ENCODE peak calls at places on chromosomes 4 and X, in seven cellular contexts. One of them, this sample, is unnamed.

GRCh38 chr4:173381610-173382009 is 10.9 kb downstream of the SAP30 start:
- DNase-seq in A549: no peak
- DNase-seq in aorta: no peak
- DNase-seq in stimulated activated CD4-positive, alpha-beta T cell treated with anti-CD3 and anti-CD28 coated beads, TNF-alpha, amount 100 ng/mL, for 48 hours: no peak
- DNase-seq in nucleus accumbens: no peak
- DNase-seq in Kasumi-1: no peak
- DNase-seq in NCI-H510A treated with DMSO at 0.1 percent for 48 hours: no peak
- DNase-seq in this sample: no peak

GRCh38 chrX:32448945-32449344 is 762.4 kb downstream of the DMD start:
- DNase-seq in stimulated activated CD4-positive, alpha-beta T cell treated with anti-CD3 and anti-CD28 coated beads, TNF-alpha, amount 100 ng/mL, for 48 hours: no peak
- DNase-seq in Kasumi-1: no peak
- DNase-seq in aorta: no peak
- DNase-seq in NCI-H510A treated with DMSO at 0.1 percent for 48 hours: no peak
- DNase-seq in A549: no peak
- DNase-seq in nucleus accumbens: no peak
- DNase-seq in this sample: no peak

GRCh38 chr4:7610841-7611240 is 176.1 kb upstream of the PSAPL1 start:
- DNase-seq in NCI-H510A treated with DMSO at 0.1 percent for 48 hours: no peak
- DNase-seq in stimulated activated CD4-positive, alpha-beta T cell treated with anti-CD3 and anti-CD28 coated beads, TNF-alpha, amount 100 ng/mL, for 48 hours: no peak
- DNase-seq in nucleus accumbens: no peak
- DNase-seq in A549: no peak
- DNase-seq in Kasumi-1: no peak
- DNase-seq in aorta: no peak
- DNase-seq in this sample: no peak

GRCh38 chrX:42714981-42715688 is 62.8 kb downstream of the PPP1R2C start:
- DNase-seq in NCI-H510A treated with DMSO at 0.1 percent for 48 hours: peak; percentile 5
- DNase-seq in stimulated activated CD4-positive, alpha-beta T cell treated with anti-CD3 and anti-CD28 coated beads, TNF-alpha, amount 100 ng/mL, for 48 hours: no peak
- DNase-seq in Kasumi-1: no peak
- DNase-seq in aorta: peak; percentile 60
- DNase-seq in nucleus accumbens: peak; percentile 0
- DNase-seq in A549: peak; percentile 20
- DNase-seq in this sample: peak; percentile 88

GRCh38 chrX:40260123-40260751 is 162.5 kb upstream of the BCOR start:
- DNase-seq in A549: no peak
- DNase-seq in aorta: no peak
- DNase-seq in NCI-H510A treated with DMSO at 0.1 percent for 48 hours: peak; percentile 32
- DNase-seq in stimulated activated CD4-positive, alpha-beta T cell treated with anti-CD3 and anti-CD28 coated beads, TNF-alpha, amount 100 ng/mL, for 48 hours: no peak
- DNase-seq in Kasumi-1: no peak
- DNase-seq in nucleus accumbens: no peak
- DNase-seq in this sample: no peak

GRCh38 chrX:24925430-24925829 is 90.3 kb downstream of the ARX start:
- DNase-seq in NCI-H510A treated with DMSO at 0.1 percent for 48 hours: no peak
- DNase-seq in nucleus accumbens: no peak
- DNase-seq in Kasumi-1: no peak
- DNase-seq in stimulated activated CD4-positive, alpha-beta T cell treated with anti-CD3 and anti-CD28 coated beads, TNF-alpha, amount 100 ng/mL, for 48 hours: no peak
- DNase-seq in A549: no peak
- DNase-seq in aorta: no peak
- DNase-seq in this sample: no peak

GRCh38 chr4:139655116-139655515 is 10.5 kb upstream of the MGST2 start:
- DNase-seq in stimulated activated CD4-positive, alpha-beta T cell treated with anti-CD3 and anti-CD28 coated beads, TNF-alpha, amount 100 ng/mL, for 48 hours: no peak
- DNase-seq in Kasumi-1: peak; percentile 40
- DNase-seq in NCI-H510A treated with DMSO at 0.1 percent for 48 hours: no peak
- DNase-seq in aorta: no peak
- DNase-seq in nucleus accumbens: no peak
- DNase-seq in A549: no peak
- DNase-seq in this sample: peak; percentile 34

GRCh38 chrX:10433296-10433965 is 187.0 kb downstream of the MID1 start:
- DNase-seq in nucleus accumbens: no peak
- DNase-seq in Kasumi-1: no peak
- DNase-seq in stimulated activated CD4-positive, alpha-beta T cell treated with anti-CD3 and anti-CD28 coated beads, TNF-alpha, amount 100 ng/mL, for 48 hours: no peak
- DNase-seq in aorta: no peak
- DNase-seq in A549: no peak
- DNase-seq in NCI-H510A treated with DMSO at 0.1 percent for 48 hours: no peak
- DNase-seq in this sample: no peak

GRCh38 chrX:40173662-40174593 is 76.2 kb upstream of the BCOR start:
- DNase-seq in A549: no peak
- DNase-seq in nucleus accumbens: peak; percentile 0
- DNase-seq in aorta: peak; percentile 55
- DNase-seq in Kasumi-1: no peak
- DNase-seq in NCI-H510A treated with DMSO at 0.1 percent for 48 hours: peak; percentile 65
- DNase-seq in stimulated activated CD4-positive, alpha-beta T cell treated with anti-CD3 and anti-CD28 coated beads, TNF-alpha, amount 100 ng/mL, for 48 hours: no peak
- DNase-seq in this sample: no peak

GRCh38 chr4:174016251-174016650 is 267.2 kb downstream of the FBXO8 start:
- DNase-seq in nucleus accumbens: no peak
- DNase-seq in NCI-H510A treated with DMSO at 0.1 percent for 48 hours: no peak
- DNase-seq in aorta: no peak
- DNase-seq in stimulated activated CD4-positive, alpha-beta T cell treated with anti-CD3 and anti-CD28 coated beads, TNF-alpha, amount 100 ng/mL, for 48 hours: no peak
- DNase-seq in A549: no peak
- DNase-seq in Kasumi-1: no peak
- DNase-seq in this sample: no peak

GRCh38 chr4:55215087-55215486 is 89.7 kb upstream of the KDR start:
- DNase-seq in aorta: no peak
- DNase-seq in Kasumi-1: no peak
- DNase-seq in stimulated activated CD4-positive, alpha-beta T cell treated with anti-CD3 and anti-CD28 coated beads, TNF-alpha, amount 100 ng/mL, for 48 hours: no peak
- DNase-seq in NCI-H510A treated with DMSO at 0.1 percent for 48 hours: no peak
- DNase-seq in A549: no peak
- DNase-seq in nucleus accumbens: no peak
- DNase-seq in this sample: no peak

GRCh38 chr4:77917075-77917474 is 54.4 kb downstream of the MRPL1 start:
- DNase-seq in A549: no peak
- DNase-seq in Kasumi-1: no peak
- DNase-seq in stimulated activated CD4-positive, alpha-beta T cell treated with anti-CD3 and anti-CD28 coated beads, TNF-alpha, amount 100 ng/mL, for 48 hours: no peak
- DNase-seq in NCI-H510A treated with DMSO at 0.1 percent for 48 hours: peak; percentile 92
- DNase-seq in aorta: no peak
- DNase-seq in nucleus accumbens: no peak
- DNase-seq in this sample: peak; percentile 93